ENCODE peak calls at places on chromosome 6, in six cellular contexts. I is IMR-90, K is left ventricle myocardium inferior, M is K562, W is thoracic aorta, V is sigmoid colon. D is an unnamed sample.

GRCh38 chr6:53646606-53647005 is 18.9 kb downstream of the KLHL31 start:
- DNase-seq in I (no peak), K (no peak), M (no peak), W (no peak), V (no peak), D (no peak)

GRCh38 chr6:166588691-166589333 is 2.3 kb upstream of the RAMACL start:
- DNase-seq in I (peak), K (no peak), M (no peak), W (no peak), V (no peak), D (peak)

GRCh38 chr6:125952764-125953501 is 3.6 kb upstream of the HINT3 start:
- DNase-seq in I (peak), K (no peak), M (no peak), W (no peak), V (no peak), D (no peak)

GRCh38 chr6:30615958-30616810 is 859 bp downstream of the PPP1R10 start:
- DNase-seq in I (no peak), K (no peak), M (peak), W (no peak), V (peak), D (peak)

GRCh38 chr6:89941031-89941775 is 46.9 kb downstream of the GJA10 start:
- DNase-seq in I (no peak), K (no peak), M (no peak), W (no peak), V (no peak), D (no peak)

GRCh38 chr6:116018976-116019375 is 41.7 kb downstream of the FRK start:
- DNase-seq in I (peak), K (no peak), M (no peak), W (no peak), V (no peak), D (no peak)

GRCh38 chr6:105028898-105029297 is 72.0 kb downstream of the LIN28B start:
- DNase-seq in I (no peak), K (no peak), M (no peak), W (no peak), V (no peak), D (no peak)

GRCh38 chr6:53915292-53915691 is 120.5 kb downstream of the LRRC1 start:
- DNase-seq in I (peak), K (no peak), M (no peak), W (no peak), V (no peak), D (no peak)

GRCh38 chr6:85752602-85753001 is 109.9 kb upstream of the SYNCRIP start:
- DNase-seq in I (no peak), K (no peak), M (no peak), W (no peak), V (no peak), D (no peak)

GRCh38 chr6:127201321-127201720 is 65.3 kb upstream of the RNF146 start:
- DNase-seq in I (peak), K (no peak), M (no peak), W (no peak), V (no peak), D (no peak)

GRCh38 chr6:142885182-142885867 is 59.7 kb downstream of the HIVEP2 start:
- DNase-seq in I (peak), K (no peak), M (peak), W (no peak), V (no peak), D (peak)

GRCh38 chr6:144555078-144555477 is 269.9 kb downstream of the UTRN start:
- DNase-seq in I (no peak), K (no peak), M (no peak), W (no peak), V (no peak), D (no peak)

GRCh38 chr6:141359953-141360352 is 772.8 kb upstream of the GJE1 start:
- DNase-seq in I (no peak), K (no peak), M (no peak), W (no peak), V (no peak), D (no peak)

GRCh38 chr6:137646506-137646905 is 152.3 kb upstream of the OLIG3 start:
- DNase-seq in I (no peak), K (no peak), M (no peak), W (no peak), V (no peak), D (no peak)

GRCh38 chr6:170160628-170161611 is 130.0 kb downstream of the DLL1 start:
- DNase-seq in I (no peak), K (no peak), M (no peak), W (no peak), V (no peak), D (no peak)

GRCh38 chr6:122663981-122664380 is 53.8 kb downstream of the PKIB start:
- DNase-seq in I (no peak), K (no peak), M (peak), W (no peak), V (no peak), D (no peak)

GRCh38 chr6:154386848-154387717 is 30.5 kb upstream of the IPCEF1 start:
- DNase-seq in I (peak), K (no peak), M (no peak), W (no peak), V (no peak), D (no peak)

GRCh38 chr6:20173833-20174796 is 38.2 kb downstream of the MBOAT1 start:
- DNase-seq in I (no peak), K (no peak), M (no peak), W (no peak), V (no peak), D (no peak)

GRCh38 chr6:10745116-10745515 is 2.5 kb upstream of the TMEM14B start:
- DNase-seq in I (no peak), K (no peak), M (no peak), W (no peak), V (peak), D (no peak)

GRCh38 chr6:88445188-88445958 is 279.2 kb upstream of the CNR1 start:
- DNase-seq in I (no peak), K (no peak), M (no peak), W (no peak), V (no peak), D (no peak)

GRCh38 chr6:166244353-166245045 is 63.7 kb downstream of the PRR18 start:
- DNase-seq in I (no peak), K (no peak), M (no peak), W (no peak), V (no peak), D (no peak)

GRCh38 chr6:138107752-138108592 is 753 bp upstream of the PERP start:
- DNase-seq in I (no peak), K (no peak), M (peak), W (no peak), V (no peak), D (no peak)

GRCh38 chr6:73309784-73310502 is 44.1 kb downstream of the DPPA5 start:
- DNase-seq in I (peak), K (peak), M (peak), W (no peak), V (peak), D (peak)

GRCh38 chr6:34912715-34913464 is 23.8 kb downstream of the ANKS1A start:
- DNase-seq in I (peak), K (no peak), M (no peak), W (no peak), V (no peak), D (no peak)

GRCh38 chr6:163729127-163729872 is 314.8 kb downstream of the QKI start:
- DNase-seq in I (no peak), K (no peak), M (peak), W (no peak), V (peak), D (no peak)

GRCh38 chr6:164148789-164149188 is 734.3 kb downstream of the QKI start:
- DNase-seq in I (no peak), K (no peak), M (no peak), W (no peak), V (no peak), D (no peak)

GRCh38 chr6:39523987-39524386 is 201.2 kb downstream of the KIF6 start:
- DNase-seq in I (no peak), K (no peak), M (no peak), W (no peak), V (no peak), D (no peak)

GRCh38 chr6:117397536-117398227 is 28.1 kb downstream of the ROS1 start:
- DNase-seq in I (no peak), K (no peak), M (no peak), W (no peak), V (no peak), D (no peak)

GRCh38 chr6:1904494-1904854 is 294.8 kb downstream of the FOXC1 start:
- DNase-seq in I (no peak), K (no peak), M (no peak), W (no peak), V (no peak), D (no peak)

GRCh38 chr6:28212510-28213212 is 12.4 kb upstream of the ZSCAN9 start:
- DNase-seq in I (peak), K (no peak), M (peak), W (no peak), V (no peak), D (peak)
- TF ChIP-seq CTCF in I (peak), K (no peak), M (peak), W (no peak), V (no peak), D (peak)

DNA sequence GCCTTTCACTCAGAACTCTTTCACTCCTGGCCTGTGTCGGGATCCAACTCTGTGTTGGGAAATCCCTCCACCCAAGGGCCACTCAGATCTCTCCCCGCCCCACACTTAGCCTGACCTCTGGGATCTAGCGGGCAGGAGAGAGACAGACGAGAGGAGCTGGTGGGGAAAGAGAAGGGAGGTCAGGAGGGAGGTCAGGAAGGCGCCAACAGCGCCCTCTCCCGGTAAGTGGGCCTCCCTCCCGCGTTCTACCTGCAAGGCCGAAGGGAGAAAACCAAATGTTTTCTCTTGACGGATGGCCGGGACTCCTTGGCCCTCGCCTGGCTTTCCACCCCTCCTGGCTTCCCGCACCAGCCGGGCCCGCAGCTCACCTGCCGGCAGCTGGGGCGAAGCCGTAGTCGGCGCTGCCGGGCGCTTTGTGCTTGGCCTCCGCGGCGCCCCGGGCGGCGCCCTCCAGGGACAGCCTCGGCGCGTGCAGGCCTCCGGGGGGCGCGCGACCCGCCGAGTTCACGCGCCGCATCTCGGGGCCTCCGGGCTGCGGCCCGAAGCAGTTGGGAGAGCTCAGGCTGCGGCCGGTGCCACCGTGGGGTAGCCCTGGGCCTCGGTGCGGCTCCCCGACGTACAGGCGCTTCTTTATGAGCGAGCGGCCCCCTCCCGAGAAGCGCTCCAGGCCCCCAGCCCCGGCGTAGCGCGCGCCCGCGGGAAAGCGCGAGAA is 38.2 kb downstream of the C6orf132 start:
- DNase-seq in I (no peak), K (peak), M (peak), W (no peak), V (peak), D (peak)
- TF ChIP-seq CTCF in I (no peak), K (peak), M (peak), W (no peak), V (peak), D (peak)

DNA sequence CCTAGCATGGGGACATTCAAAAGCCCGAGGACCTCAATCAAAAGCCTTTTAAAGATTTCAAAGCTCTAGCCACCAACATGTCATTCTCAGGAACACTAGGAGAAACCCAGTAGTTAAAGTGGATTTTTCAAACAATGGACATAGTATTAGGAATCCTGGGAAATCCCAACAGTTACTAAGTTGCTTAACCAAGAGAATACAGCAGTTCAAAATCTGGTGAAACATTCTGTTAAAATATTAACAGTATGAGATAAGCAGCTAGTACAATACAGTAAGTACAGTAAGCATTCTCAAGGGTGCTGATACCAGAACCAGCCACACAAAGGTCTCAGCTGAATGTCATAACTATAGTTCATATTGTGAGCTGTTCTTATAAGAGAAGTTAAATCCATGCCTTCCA is 68.6 kb downstream of the CDK19 start:
- DNase-seq in I (no peak), K (no peak), M (no peak), W (no peak), V (no peak), D (no peak)
- TF ChIP-seq CTCF in I (no peak), K (no peak), M (no peak), W (no peak), V (no peak), D (no peak)

DNA sequence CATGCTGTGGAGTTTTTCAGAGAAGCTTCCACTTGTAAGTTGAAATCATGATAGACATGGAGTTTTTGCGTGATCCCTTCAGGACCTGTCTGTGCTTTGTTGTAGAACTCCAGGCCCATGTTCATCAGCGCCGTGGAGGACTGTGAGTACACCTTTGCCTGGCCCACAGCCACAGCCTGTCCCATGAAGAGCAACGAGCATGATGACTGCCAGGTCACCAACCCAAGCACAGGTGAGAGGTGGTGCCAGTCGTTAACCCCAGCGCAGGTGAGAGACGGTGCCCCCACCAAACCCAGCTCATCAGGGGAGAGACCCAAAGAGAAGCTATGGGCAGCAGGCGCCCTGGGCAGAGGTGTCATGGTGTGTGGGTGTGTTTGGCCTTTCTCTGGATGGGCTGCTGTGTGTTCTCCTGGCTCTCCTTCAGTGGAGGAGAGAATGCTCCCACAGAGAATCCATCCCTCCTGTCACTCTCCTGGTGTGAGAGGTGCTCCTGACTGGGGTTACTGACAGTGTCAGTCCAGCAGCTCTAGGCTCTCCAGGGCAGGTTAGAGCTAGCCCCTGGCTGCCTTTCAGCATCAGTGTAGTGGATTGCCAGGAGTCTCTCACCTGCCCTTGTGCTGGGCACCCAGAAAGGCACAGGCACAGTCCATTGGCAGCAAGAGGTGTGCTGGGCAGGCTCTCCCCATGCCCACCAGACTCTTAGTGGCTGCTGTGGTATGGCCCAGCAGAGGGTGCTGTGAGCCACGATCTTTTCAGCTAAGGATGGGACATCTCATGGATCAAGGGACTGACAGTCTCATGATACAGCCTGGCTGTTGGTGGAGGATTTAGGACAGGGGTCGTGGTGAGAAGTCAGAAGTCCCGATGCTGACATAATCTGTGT is 49.6 kb upstream of the SLC22A1 start:
- DNase-seq in I (no peak), K (no peak), M (peak), W (no peak), V (no peak), D (no peak)
- TF ChIP-seq CTCF in I (no peak), K (peak), M (peak), W (no peak), V (no peak), D (peak)

D was measured in GM06990.